ENCODE peak calls at places on chromosomes 6 and 20, in ten cellular contexts. One of them, this sample, is unnamed.
A peak's percentile ranks its signal among the peaks of the same experiment; 100 is the strongest.

GRCh38 chr6:154247119-154247814 is 109.3 kb downstream of the IPCEF1 start:
- DNase-seq in brain pericyte: no peak
- DNase-seq in sciatic nerve: no peak
- DNase-seq in cardiac septum: no peak
- DNase-seq in epithelial cell of esophagus: no peak
- DNase-seq in nephron progenitor cell: no peak
- DNase-seq in posterior cingulate gyrus: no peak
- DNase-seq in activated CD4-positive, alpha-beta memory T cell treated with anti-CD3 and anti-CD28 coated beads, Interleukin-2, amount 10 ng/mL, durations not matched to agents 7 days and 5 days: peak; percentile 36
- DNase-seq in astrocyte of the hippocampus: no peak
- DNase-seq in COR-L47: no peak
- DNase-seq in this sample: no peak

GRCh38 chr20:52869698-52870288 is 102.4 kb upstream of the TSHZ2 start:
- DNase-seq in brain pericyte: no peak
- DNase-seq in sciatic nerve: no peak
- DNase-seq in cardiac septum: no peak
- DNase-seq in epithelial cell of esophagus: peak; percentile 57
- DNase-seq in nephron progenitor cell: no peak
- DNase-seq in posterior cingulate gyrus: no peak
- DNase-seq in activated CD4-positive, alpha-beta memory T cell treated with anti-CD3 and anti-CD28 coated beads, Interleukin-2, amount 10 ng/mL, durations not matched to agents 7 days and 5 days: no peak
- DNase-seq in astrocyte of the hippocampus: no peak
- DNase-seq in COR-L47: no peak
- DNase-seq in this sample: no peak

GRCh38 chr20:58839474-58839874 is 11.2 kb downstream of the GNAS-AS1 start:
- DNase-seq in brain pericyte: no peak
- DNase-seq in sciatic nerve: no peak
- DNase-seq in cardiac septum: no peak
- DNase-seq in epithelial cell of esophagus: no peak
- DNase-seq in nephron progenitor cell: peak; percentile 72
- DNase-seq in posterior cingulate gyrus: peak; percentile 29
- DNase-seq in activated CD4-positive, alpha-beta memory T cell treated with anti-CD3 and anti-CD28 coated beads, Interleukin-2, amount 10 ng/mL, durations not matched to agents 7 days and 5 days: peak; percentile 33
- DNase-seq in astrocyte of the hippocampus: peak; percentile 71
- DNase-seq in COR-L47: peak; percentile 69
- DNase-seq in this sample: no peak

GRCh38 chr20:61253264-61253639 is 1.2 kb downstream of the CDH4 start:
- DNase-seq in brain pericyte: no peak
- DNase-seq in sciatic nerve: no peak
- DNase-seq in cardiac septum: no peak
- DNase-seq in epithelial cell of esophagus: peak; percentile 38
- DNase-seq in nephron progenitor cell: peak; percentile 68
- DNase-seq in posterior cingulate gyrus: no peak
- DNase-seq in activated CD4-positive, alpha-beta memory T cell treated with anti-CD3 and anti-CD28 coated beads, Interleukin-2, amount 10 ng/mL, durations not matched to agents 7 days and 5 days: no peak
- DNase-seq in astrocyte of the hippocampus: peak; percentile 81
- DNase-seq in COR-L47: peak; percentile 24
- DNase-seq in this sample: no peak

GRCh38 chr6:46772038-46772437 is 21.2 kb upstream of the MEP1A start:
- DNase-seq in brain pericyte: no peak
- DNase-seq in sciatic nerve: no peak
- DNase-seq in cardiac septum: no peak
- DNase-seq in epithelial cell of esophagus: no peak
- DNase-seq in nephron progenitor cell: no peak
- DNase-seq in posterior cingulate gyrus: no peak
- DNase-seq in activated CD4-positive, alpha-beta memory T cell treated with anti-CD3 and anti-CD28 coated beads, Interleukin-2, amount 10 ng/mL, durations not matched to agents 7 days and 5 days: no peak
- DNase-seq in astrocyte of the hippocampus: no peak
- DNase-seq in COR-L47: no peak
- DNase-seq in this sample: no peak

GRCh38 chr6:45618259-45618658 is 240.5 kb upstream of the SUPT3H start:
- DNase-seq in brain pericyte: no peak
- DNase-seq in sciatic nerve: no peak
- DNase-seq in cardiac septum: no peak
- DNase-seq in epithelial cell of esophagus: no peak
- DNase-seq in nephron progenitor cell: no peak
- DNase-seq in posterior cingulate gyrus: no peak
- DNase-seq in activated CD4-positive, alpha-beta memory T cell treated with anti-CD3 and anti-CD28 coated beads, Interleukin-2, amount 10 ng/mL, durations not matched to agents 7 days and 5 days: no peak
- DNase-seq in astrocyte of the hippocampus: no peak
- DNase-seq in COR-L47: no peak
- DNase-seq in this sample: no peak

GRCh38 chr6:156262014-156262413 is 515.2 kb upstream of the ARID1B start:
- DNase-seq in brain pericyte: no peak
- DNase-seq in sciatic nerve: no peak
- DNase-seq in cardiac septum: no peak
- DNase-seq in epithelial cell of esophagus: no peak
- DNase-seq in nephron progenitor cell: no peak
- DNase-seq in posterior cingulate gyrus: no peak
- DNase-seq in activated CD4-positive, alpha-beta memory T cell treated with anti-CD3 and anti-CD28 coated beads, Interleukin-2, amount 10 ng/mL, durations not matched to agents 7 days and 5 days: no peak
- DNase-seq in astrocyte of the hippocampus: peak; percentile 7
- DNase-seq in COR-L47: peak; percentile 50
- DNase-seq in this sample: no peak

GRCh38 chr6:74871757-74872156 is 334.1 kb downstream of the COL12A1 start:
- DNase-seq in brain pericyte: no peak
- DNase-seq in sciatic nerve: no peak
- DNase-seq in cardiac septum: no peak
- DNase-seq in epithelial cell of esophagus: peak; percentile 90
- DNase-seq in nephron progenitor cell: no peak
- DNase-seq in posterior cingulate gyrus: no peak
- DNase-seq in activated CD4-positive, alpha-beta memory T cell treated with anti-CD3 and anti-CD28 coated beads, Interleukin-2, amount 10 ng/mL, durations not matched to agents 7 days and 5 days: no peak
- DNase-seq in astrocyte of the hippocampus: peak; percentile 56
- DNase-seq in COR-L47: no peak
- DNase-seq in this sample: no peak

GRCh38 chr6:14964901-14965300 is 281.0 kb upstream of the JARID2 start:
- DNase-seq in brain pericyte: no peak
- DNase-seq in sciatic nerve: no peak
- DNase-seq in cardiac septum: no peak
- DNase-seq in epithelial cell of esophagus: no peak
- DNase-seq in nephron progenitor cell: no peak
- DNase-seq in posterior cingulate gyrus: no peak
- DNase-seq in activated CD4-positive, alpha-beta memory T cell treated with anti-CD3 and anti-CD28 coated beads, Interleukin-2, amount 10 ng/mL, durations not matched to agents 7 days and 5 days: no peak
- DNase-seq in astrocyte of the hippocampus: no peak
- DNase-seq in COR-L47: no peak
- DNase-seq in this sample: no peak

GRCh38 chr6:35737413-35738211 is 780 bp downstream of the ARMC12 start:
- DNase-seq in brain pericyte: peak; percentile 66
- DNase-seq in sciatic nerve: no peak
- DNase-seq in cardiac septum: no peak
- DNase-seq in epithelial cell of esophagus: peak; percentile 81
- DNase-seq in nephron progenitor cell: no peak
- DNase-seq in posterior cingulate gyrus: no peak
- DNase-seq in activated CD4-positive, alpha-beta memory T cell treated with anti-CD3 and anti-CD28 coated beads, Interleukin-2, amount 10 ng/mL, durations not matched to agents 7 days and 5 days: no peak
- DNase-seq in astrocyte of the hippocampus: peak; percentile 81
- DNase-seq in COR-L47: peak; percentile 59
- DNase-seq in this sample: peak; percentile 61

GRCh38 chr20:18831830-18832229 is 18.2 kb downstream of the SCP2D1 start:
- DNase-seq in brain pericyte: no peak
- DNase-seq in sciatic nerve: no peak
- DNase-seq in cardiac septum: no peak
- DNase-seq in epithelial cell of esophagus: no peak
- DNase-seq in nephron progenitor cell: no peak
- DNase-seq in posterior cingulate gyrus: no peak
- DNase-seq in activated CD4-positive, alpha-beta memory T cell treated with anti-CD3 and anti-CD28 coated beads, Interleukin-2, amount 10 ng/mL, durations not matched to agents 7 days and 5 days: no peak
- DNase-seq in astrocyte of the hippocampus: no peak
- DNase-seq in COR-L47: no peak
- DNase-seq in this sample: no peak

GRCh38 chr20:10109621-10110020 is 74.8 kb downstream of the ANKEF1 start:
- DNase-seq in brain pericyte: no peak
- DNase-seq in sciatic nerve: no peak
- DNase-seq in cardiac septum: no peak
- DNase-seq in epithelial cell of esophagus: no peak
- DNase-seq in nephron progenitor cell: no peak
- DNase-seq in posterior cingulate gyrus: no peak
- DNase-seq in activated CD4-positive, alpha-beta memory T cell treated with anti-CD3 and anti-CD28 coated beads, Interleukin-2, amount 10 ng/mL, durations not matched to agents 7 days and 5 days: no peak
- DNase-seq in astrocyte of the hippocampus: peak; percentile 49
- DNase-seq in COR-L47: no peak
- DNase-seq in this sample: no peak

GRCh38 chr6:10521104-10521808 is at the start of gene GCNT2:
- DNase-seq in brain pericyte: peak; percentile 63
- DNase-seq in sciatic nerve: no peak
- DNase-seq in cardiac septum: no peak
- DNase-seq in epithelial cell of esophagus: peak; percentile 83
- DNase-seq in nephron progenitor cell: peak; percentile 63
- DNase-seq in posterior cingulate gyrus: no peak
- DNase-seq in activated CD4-positive, alpha-beta memory T cell treated with anti-CD3 and anti-CD28 coated beads, Interleukin-2, amount 10 ng/mL, durations not matched to agents 7 days and 5 days: no peak
- DNase-seq in astrocyte of the hippocampus: peak; percentile 66
- DNase-seq in COR-L47: peak; percentile 49
- DNase-seq in this sample: no peak

GRCh38 chr6:125947581-125947980 is 9.0 kb upstream of the HINT3 start:
- DNase-seq in brain pericyte: no peak
- DNase-seq in sciatic nerve: no peak
- DNase-seq in cardiac septum: no peak
- DNase-seq in epithelial cell of esophagus: peak; percentile 87
- DNase-seq in nephron progenitor cell: no peak
- DNase-seq in posterior cingulate gyrus: no peak
- DNase-seq in activated CD4-positive, alpha-beta memory T cell treated with anti-CD3 and anti-CD28 coated beads, Interleukin-2, amount 10 ng/mL, durations not matched to agents 7 days and 5 days: no peak
- DNase-seq in astrocyte of the hippocampus: peak; percentile 33
- DNase-seq in COR-L47: no peak
- DNase-seq in this sample: no peak

GRCh38 chr6:117976030-117976651 is 69.1 kb downstream of the SLC35F1 start:
- DNase-seq in brain pericyte: peak; percentile 8
- DNase-seq in sciatic nerve: no peak
- DNase-seq in cardiac septum: no peak
- DNase-seq in epithelial cell of esophagus: peak; percentile 63
- DNase-seq in nephron progenitor cell: peak; percentile 12
- DNase-seq in posterior cingulate gyrus: no peak
- DNase-seq in activated CD4-positive, alpha-beta memory T cell treated with anti-CD3 and anti-CD28 coated beads, Interleukin-2, amount 10 ng/mL, durations not matched to agents 7 days and 5 days: no peak
- DNase-seq in astrocyte of the hippocampus: peak; percentile 77
- DNase-seq in COR-L47: peak; percentile 10
- DNase-seq in this sample: peak; percentile 55

GRCh38 chr20:56630086-56630493 is 984 bp downstream of the TFAP2C start:
- DNase-seq in brain pericyte: peak; percentile 44
- DNase-seq in sciatic nerve: no peak
- DNase-seq in cardiac septum: no peak
- DNase-seq in epithelial cell of esophagus: peak; percentile 98
- DNase-seq in nephron progenitor cell: peak; percentile 80
- DNase-seq in posterior cingulate gyrus: peak; percentile 18
- DNase-seq in activated CD4-positive, alpha-beta memory T cell treated with anti-CD3 and anti-CD28 coated beads, Interleukin-2, amount 10 ng/mL, durations not matched to agents 7 days and 5 days: no peak
- DNase-seq in astrocyte of the hippocampus: peak; percentile 95
- DNase-seq in COR-L47: no peak
- DNase-seq in this sample: no peak

GRCh38 chr20:10381477-10381876 is 52.5 kb downstream of the MKKS start:
- DNase-seq in brain pericyte: no peak
- DNase-seq in sciatic nerve: no peak
- DNase-seq in cardiac septum: no peak
- DNase-seq in epithelial cell of esophagus: no peak
- DNase-seq in nephron progenitor cell: no peak
- DNase-seq in posterior cingulate gyrus: no peak
- DNase-seq in activated CD4-positive, alpha-beta memory T cell treated with anti-CD3 and anti-CD28 coated beads, Interleukin-2, amount 10 ng/mL, durations not matched to agents 7 days and 5 days: no peak
- DNase-seq in astrocyte of the hippocampus: no peak
- DNase-seq in COR-L47: no peak
- DNase-seq in this sample: no peak

GRCh38 chr6:147741419-147741818 is 232.9 kb downstream of the SAMD5 start:
- DNase-seq in brain pericyte: no peak
- DNase-seq in sciatic nerve: no peak
- DNase-seq in cardiac septum: no peak
- DNase-seq in epithelial cell of esophagus: peak; percentile 18
- DNase-seq in nephron progenitor cell: no peak
- DNase-seq in posterior cingulate gyrus: no peak
- DNase-seq in activated CD4-positive, alpha-beta memory T cell treated with anti-CD3 and anti-CD28 coated beads, Interleukin-2, amount 10 ng/mL, durations not matched to agents 7 days and 5 days: no peak
- DNase-seq in astrocyte of the hippocampus: no peak
- DNase-seq in COR-L47: no peak
- DNase-seq in this sample: no peak

GRCh38 chr20:22303523-22303922 is 280.8 kb downstream of the FOXA2 start:
- DNase-seq in brain pericyte: no peak
- DNase-seq in sciatic nerve: no peak
- DNase-seq in cardiac septum: no peak
- DNase-seq in epithelial cell of esophagus: no peak
- DNase-seq in nephron progenitor cell: no peak
- DNase-seq in posterior cingulate gyrus: no peak
- DNase-seq in activated CD4-positive, alpha-beta memory T cell treated with anti-CD3 and anti-CD28 coated beads, Interleukin-2, amount 10 ng/mL, durations not matched to agents 7 days and 5 days: no peak
- DNase-seq in astrocyte of the hippocampus: no peak
- DNase-seq in COR-L47: no peak
- DNase-seq in this sample: no peak

GRCh38 chr20:63690001-63690897 is 6.2 kb upstream of the TNFRSF6B start:
- DNase-seq in brain pericyte: no peak
- DNase-seq in sciatic nerve: peak; percentile 63
- DNase-seq in cardiac septum: no peak
- DNase-seq in epithelial cell of esophagus: no peak
- DNase-seq in nephron progenitor cell: no peak
- DNase-seq in posterior cingulate gyrus: no peak
- DNase-seq in activated CD4-positive, alpha-beta memory T cell treated with anti-CD3 and anti-CD28 coated beads, Interleukin-2, amount 10 ng/mL, durations not matched to agents 7 days and 5 days: no peak
- DNase-seq in astrocyte of the hippocampus: no peak
- DNase-seq in COR-L47: no peak
- DNase-seq in this sample: no peak

GRCh38 chr6:30325873-30326445 is 768 bp upstream of the TRIM39 start:
- DNase-seq in brain pericyte: peak; percentile 41
- DNase-seq in sciatic nerve: no peak
- DNase-seq in cardiac septum: no peak
- DNase-seq in epithelial cell of esophagus: peak; percentile 87
- DNase-seq in nephron progenitor cell: no peak
- DNase-seq in posterior cingulate gyrus: peak; percentile 20
- DNase-seq in activated CD4-positive, alpha-beta memory T cell treated with anti-CD3 and anti-CD28 coated beads, Interleukin-2, amount 10 ng/mL, durations not matched to agents 7 days and 5 days: peak; percentile 82
- DNase-seq in astrocyte of the hippocampus: no peak
- DNase-seq in COR-L47: peak; percentile 45
- DNase-seq in this sample: peak; percentile 44

GRCh38 chr6:30882764-30883475 is 1.4 kb upstream of the DDR1 start:
- DNase-seq in brain pericyte: no peak
- DNase-seq in sciatic nerve: peak; percentile 62
- DNase-seq in cardiac septum: no peak
- DNase-seq in epithelial cell of esophagus: peak; percentile 92
- DNase-seq in nephron progenitor cell: peak; percentile 54
- DNase-seq in posterior cingulate gyrus: no peak
- DNase-seq in activated CD4-positive, alpha-beta memory T cell treated with anti-CD3 and anti-CD28 coated beads, Interleukin-2, amount 10 ng/mL, durations not matched to agents 7 days and 5 days: no peak
- DNase-seq in astrocyte of the hippocampus: peak; percentile 38
- DNase-seq in COR-L47: peak; percentile 56
- DNase-seq in this sample: no peak

GRCh38 chr6:117906905-117907599 is at the start of gene SLC35F1:
- DNase-seq in brain pericyte: no peak
- DNase-seq in sciatic nerve: peak; percentile 73
- DNase-seq in cardiac septum: no peak
- DNase-seq in epithelial cell of esophagus: peak; percentile 47
- DNase-seq in nephron progenitor cell: peak; percentile 85
- DNase-seq in posterior cingulate gyrus: peak; percentile 55
- DNase-seq in activated CD4-positive, alpha-beta memory T cell treated with anti-CD3 and anti-CD28 coated beads, Interleukin-2, amount 10 ng/mL, durations not matched to agents 7 days and 5 days: peak; percentile 21
- DNase-seq in astrocyte of the hippocampus: peak; percentile 75
- DNase-seq in COR-L47: peak; percentile 17
- DNase-seq in this sample: no peak

GRCh38 chr20:32646486-32646885 is 27.3 kb downstream of the C20orf203 start:
- DNase-seq in brain pericyte: no peak
- DNase-seq in sciatic nerve: no peak
- DNase-seq in cardiac septum: no peak
- DNase-seq in epithelial cell of esophagus: no peak
- DNase-seq in nephron progenitor cell: no peak
- DNase-seq in posterior cingulate gyrus: no peak
- DNase-seq in activated CD4-positive, alpha-beta memory T cell treated with anti-CD3 and anti-CD28 coated beads, Interleukin-2, amount 10 ng/mL, durations not matched to agents 7 days and 5 days: no peak
- DNase-seq in astrocyte of the hippocampus: no peak
- DNase-seq in COR-L47: no peak
- DNase-seq in this sample: no peak

GRCh38 chr6:121520337-121521163 is 85.1 kb downstream of the GJA1 start:
- DNase-seq in brain pericyte: no peak
- DNase-seq in sciatic nerve: no peak
- DNase-seq in cardiac septum: no peak
- DNase-seq in epithelial cell of esophagus: peak; percentile 73
- DNase-seq in nephron progenitor cell: no peak
- DNase-seq in posterior cingulate gyrus: no peak
- DNase-seq in activated CD4-positive, alpha-beta memory T cell treated with anti-CD3 and anti-CD28 coated beads, Interleukin-2, amount 10 ng/mL, durations not matched to agents 7 days and 5 days: no peak
- DNase-seq in astrocyte of the hippocampus: peak; percentile 96
- DNase-seq in COR-L47: no peak
- DNase-seq in this sample: no peak

GRCh38 chr6:119195848-119196247 is 117.4 kb upstream of the FAM184A start:
- DNase-seq in brain pericyte: no peak
- DNase-seq in sciatic nerve: no peak
- DNase-seq in cardiac septum: no peak
- DNase-seq in epithelial cell of esophagus: no peak
- DNase-seq in nephron progenitor cell: no peak
- DNase-seq in posterior cingulate gyrus: no peak
- DNase-seq in activated CD4-positive, alpha-beta memory T cell treated with anti-CD3 and anti-CD28 coated beads, Interleukin-2, amount 10 ng/mL, durations not matched to agents 7 days and 5 days: no peak
- DNase-seq in astrocyte of the hippocampus: no peak
- DNase-seq in COR-L47: no peak
- DNase-seq in this sample: no peak

GRCh38 chr20:9955646-9956045 is 79.1 kb upstream of the ANKEF1 start:
- DNase-seq in brain pericyte: no peak
- DNase-seq in sciatic nerve: no peak
- DNase-seq in cardiac septum: no peak
- DNase-seq in epithelial cell of esophagus: peak; percentile 64
- DNase-seq in nephron progenitor cell: no peak
- DNase-seq in posterior cingulate gyrus: no peak
- DNase-seq in activated CD4-positive, alpha-beta memory T cell treated with anti-CD3 and anti-CD28 coated beads, Interleukin-2, amount 10 ng/mL, durations not matched to agents 7 days and 5 days: no peak
- DNase-seq in astrocyte of the hippocampus: no peak
- DNase-seq in COR-L47: no peak
- DNase-seq in this sample: no peak

GRCh38 chr6:31776563-31776960 is 566 bp downstream of the VWA7 start:
- DNase-seq in brain pericyte: no peak
- DNase-seq in sciatic nerve: no peak
- DNase-seq in cardiac septum: no peak
- DNase-seq in epithelial cell of esophagus: no peak
- DNase-seq in nephron progenitor cell: peak; percentile 33
- DNase-seq in posterior cingulate gyrus: peak; percentile 49
- DNase-seq in activated CD4-positive, alpha-beta memory T cell treated with anti-CD3 and anti-CD28 coated beads, Interleukin-2, amount 10 ng/mL, durations not matched to agents 7 days and 5 days: no peak
- DNase-seq in astrocyte of the hippocampus: peak; percentile 16
- DNase-seq in COR-L47: peak; percentile 55
- DNase-seq in this sample: no peak